ENCODE peak calls at places on chromosomes 2 and 18, in five cellular contexts. One of them, this sample, is unnamed.

GRCh38 chr2:101124684-101125366 is 26.4 kb downstream of the TBC1D8 start:
- DNase-seq in uterus: peak; percentile 84
- DNase-seq in upper lobe of right lung: peak; percentile 70
- DNase-seq in neural progenitor cell: no peak
- DNase-seq in effector memory CD4-positive, alpha-beta T cell: no peak
- DNase-seq in this sample: no peak

GRCh38 chr2:99975386-99975785 is 167.0 kb downstream of the AFF3 start:
- DNase-seq in neural progenitor cell: no peak
- DNase-seq in effector memory CD4-positive, alpha-beta T cell: no peak
- DNase-seq in upper lobe of right lung: no peak
- DNase-seq in uterus: no peak
- DNase-seq in this sample: no peak

GRCh38 chr2:112835553-112836535 is 735 bp downstream of the IL1B start:
- DNase-seq in effector memory CD4-positive, alpha-beta T cell: no peak
- DNase-seq in upper lobe of right lung: no peak
- DNase-seq in neural progenitor cell: no peak
- DNase-seq in uterus: no peak
- DNase-seq in this sample: no peak

GRCh38 chr2:174326880-174327558 is 7.7 kb upstream of the SP9 start:
- DNase-seq in effector memory CD4-positive, alpha-beta T cell: no peak
- DNase-seq in neural progenitor cell: peak; percentile 56
- DNase-seq in uterus: no peak
- DNase-seq in upper lobe of right lung: no peak
- DNase-seq in this sample: no peak

GRCh38 chr18:62662799-62663173 is 52.6 kb upstream of the PHLPP1 start:
- DNase-seq in neural progenitor cell: no peak
- DNase-seq in effector memory CD4-positive, alpha-beta T cell: no peak
- DNase-seq in uterus: no peak
- DNase-seq in upper lobe of right lung: no peak
- DNase-seq in this sample: no peak

GRCh38 chr2:48515588-48515987 is 14.4 kb upstream of the STON1 start:
- DNase-seq in neural progenitor cell: no peak
- DNase-seq in upper lobe of right lung: no peak
- DNase-seq in effector memory CD4-positive, alpha-beta T cell: no peak
- DNase-seq in uterus: peak; percentile 56
- DNase-seq in this sample: no peak

GRCh38 chr2:133787207-133787606 is 218.9 kb upstream of the NCKAP5 start:
- DNase-seq in uterus: no peak
- DNase-seq in effector memory CD4-positive, alpha-beta T cell: no peak
- DNase-seq in upper lobe of right lung: no peak
- DNase-seq in neural progenitor cell: no peak
- DNase-seq in this sample: no peak

GRCh38 chr2:238344517-238344916 is 24.2 kb downstream of the TRAF3IP1 start:
- DNase-seq in effector memory CD4-positive, alpha-beta T cell: no peak
- DNase-seq in uterus: no peak
- DNase-seq in neural progenitor cell: no peak
- DNase-seq in upper lobe of right lung: no peak
- DNase-seq in this sample: no peak

GRCh38 chr2:118635891-118636290 is 211.6 kb downstream of the EN1 start:
- DNase-seq in upper lobe of right lung: no peak
- DNase-seq in uterus: no peak
- DNase-seq in effector memory CD4-positive, alpha-beta T cell: no peak
- DNase-seq in neural progenitor cell: no peak
- DNase-seq in this sample: no peak

GRCh38 chr2:42371621-42372473 is 10.8 kb upstream of the COX7A2L start:
- DNase-seq in uterus: no peak
- DNase-seq in upper lobe of right lung: no peak
- DNase-seq in neural progenitor cell: no peak
- DNase-seq in effector memory CD4-positive, alpha-beta T cell: no peak
- DNase-seq in this sample: no peak

GRCh38 chr2:237198144-237198900 is 112.6 kb downstream of the COPS8 start:
- DNase-seq in neural progenitor cell: no peak
- DNase-seq in effector memory CD4-positive, alpha-beta T cell: no peak
- DNase-seq in upper lobe of right lung: no peak
- DNase-seq in uterus: no peak
- DNase-seq in this sample: no peak

GRCh38 chr2:232028071-232028470 is 66.6 kb downstream of the DIS3L2 start:
- DNase-seq in neural progenitor cell: no peak
- DNase-seq in uterus: no peak
- DNase-seq in effector memory CD4-positive, alpha-beta T cell: no peak
- DNase-seq in upper lobe of right lung: no peak
- DNase-seq in this sample: no peak

GRCh38 chr2:232029336-232029735 is 67.8 kb downstream of the DIS3L2 start:
- DNase-seq in neural progenitor cell: no peak
- DNase-seq in uterus: no peak
- DNase-seq in upper lobe of right lung: no peak
- DNase-seq in effector memory CD4-positive, alpha-beta T cell: no peak
- DNase-seq in this sample: no peak

GRCh38 chr2:232030229-232030628 is 68.7 kb downstream of the DIS3L2 start:
- DNase-seq in effector memory CD4-positive, alpha-beta T cell: no peak
- DNase-seq in neural progenitor cell: no peak
- DNase-seq in uterus: no peak
- DNase-seq in upper lobe of right lung: no peak
- DNase-seq in this sample: no peak

GRCh38 chr2:232027530-232027929 is 66.0 kb downstream of the DIS3L2 start:
- DNase-seq in neural progenitor cell: no peak
- DNase-seq in effector memory CD4-positive, alpha-beta T cell: no peak
- DNase-seq in uterus: no peak
- DNase-seq in upper lobe of right lung: no peak
- DNase-seq in this sample: no peak

DNA sequence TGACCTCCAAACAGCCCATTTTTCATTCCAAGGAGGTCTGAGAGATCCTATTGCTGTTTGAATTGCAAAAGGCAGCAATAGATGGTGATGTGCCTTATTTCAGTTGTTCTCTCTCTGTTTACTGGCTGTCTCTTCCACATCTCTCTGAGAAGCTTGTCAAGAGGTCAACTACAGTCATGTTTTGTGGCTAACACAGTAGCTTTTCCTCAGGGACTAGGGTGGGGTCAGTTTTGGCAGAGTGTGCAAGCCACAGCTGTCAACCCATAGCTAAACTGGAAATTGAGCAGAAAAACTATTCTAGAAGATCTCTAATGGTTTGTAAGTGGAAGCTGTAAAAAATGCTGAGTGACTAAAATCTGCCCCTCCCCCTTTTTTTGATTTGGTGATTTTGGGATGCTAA is 67.1 kb downstream of the DIS3L2 start:
- DNase-seq in uterus: no peak
- DNase-seq in effector memory CD4-positive, alpha-beta T cell: no peak
- DNase-seq in upper lobe of right lung: no peak
- DNase-seq in neural progenitor cell: no peak
- DNase-seq in this sample: no peak
- H3K27ac ChIP-seq in uterus: no peak overlapping the region
- H3K27ac ChIP-seq in effector memory CD4-positive, alpha-beta T cell: no peak overlapping the region
- H3K27ac ChIP-seq in upper lobe of right lung: no peak overlapping the region
- H3K27ac ChIP-seq in neural progenitor cell: no peak overlapping the region
- H3K27ac ChIP-seq in this sample: peak overlapping the region; percentile 11

GRCh38 chr2:172208881-172209325 is 106.2 kb upstream of the DLX2 start:
- DNase-seq in upper lobe of right lung: no peak
- DNase-seq in uterus: no peak
- DNase-seq in neural progenitor cell: no peak
- DNase-seq in effector memory CD4-positive, alpha-beta T cell: no peak
- DNase-seq in this sample: no peak
- H3K27ac ChIP-seq in upper lobe of right lung: no peak overlapping the region
- H3K27ac ChIP-seq in uterus: peak overlapping the region; percentile 58
- H3K27ac ChIP-seq in neural progenitor cell: no peak overlapping the region
- H3K27ac ChIP-seq in effector memory CD4-positive, alpha-beta T cell: no peak overlapping the region
- H3K27ac ChIP-seq in this sample: no peak overlapping the region

DNA sequence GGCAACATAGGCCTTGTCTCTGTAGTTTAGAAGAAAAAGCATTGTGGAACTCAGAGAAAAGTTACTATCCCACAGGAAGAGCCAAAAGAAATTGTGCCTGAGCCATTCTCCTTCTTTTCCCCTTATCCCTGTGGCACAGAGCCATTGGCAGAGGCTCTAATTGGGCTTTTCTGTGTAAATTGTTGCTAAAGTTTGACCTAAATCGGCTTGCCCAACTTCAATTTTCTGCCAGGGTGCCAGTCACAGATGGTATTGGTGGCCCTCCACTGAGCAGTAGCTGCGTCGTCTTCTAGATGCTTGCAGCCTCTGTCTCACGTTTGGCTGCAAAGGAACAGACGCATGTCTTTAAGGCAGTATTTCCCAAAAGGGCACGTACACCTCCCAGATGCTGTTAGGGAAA is 30.3 kb downstream of the ZNF532 start:
- DNase-seq in uterus: no peak
- DNase-seq in effector memory CD4-positive, alpha-beta T cell: no peak
- DNase-seq in neural progenitor cell: no peak
- DNase-seq in upper lobe of right lung: no peak
- DNase-seq in this sample: peak; percentile 32
- H3K27ac ChIP-seq in uterus: peak overlapping the region; percentile 14
- H3K27ac ChIP-seq in effector memory CD4-positive, alpha-beta T cell: no peak overlapping the region
- H3K27ac ChIP-seq in neural progenitor cell: peak overlapping the region; percentile 71
- H3K27ac ChIP-seq in upper lobe of right lung: no peak overlapping the region
- H3K27ac ChIP-seq in this sample: no peak overlapping the region

DNA sequence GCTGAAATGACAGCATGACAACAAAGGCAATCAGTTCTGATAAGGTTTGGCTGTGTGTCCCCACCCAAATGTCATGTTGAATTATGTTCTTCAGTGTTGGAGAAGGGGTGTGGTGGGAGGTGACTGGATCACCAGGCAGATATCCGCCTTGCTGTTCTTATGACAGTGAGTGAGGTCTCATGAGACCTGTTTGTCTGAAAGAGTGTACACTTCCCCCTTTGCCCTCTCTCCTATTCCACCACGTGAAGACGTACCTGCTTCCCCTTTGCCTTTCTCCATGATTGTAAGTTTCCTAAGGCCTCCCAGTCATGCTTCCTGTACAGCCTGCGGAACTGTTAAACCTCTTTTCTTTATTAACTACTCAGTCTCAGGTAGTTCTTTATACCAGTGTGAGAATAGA is 553.0 kb downstream of the DCDC2C start:
- DNase-seq in uterus: no peak
- DNase-seq in neural progenitor cell: no peak
- DNase-seq in effector memory CD4-positive, alpha-beta T cell: no peak
- DNase-seq in upper lobe of right lung: no peak
- DNase-seq in this sample: no peak
- H3K27ac ChIP-seq in uterus: no peak overlapping the region
- H3K27ac ChIP-seq in neural progenitor cell: no peak overlapping the region
- H3K27ac ChIP-seq in effector memory CD4-positive, alpha-beta T cell: no peak overlapping the region
- H3K27ac ChIP-seq in upper lobe of right lung: no peak overlapping the region
- H3K27ac ChIP-seq in this sample: no peak overlapping the region

DNA sequence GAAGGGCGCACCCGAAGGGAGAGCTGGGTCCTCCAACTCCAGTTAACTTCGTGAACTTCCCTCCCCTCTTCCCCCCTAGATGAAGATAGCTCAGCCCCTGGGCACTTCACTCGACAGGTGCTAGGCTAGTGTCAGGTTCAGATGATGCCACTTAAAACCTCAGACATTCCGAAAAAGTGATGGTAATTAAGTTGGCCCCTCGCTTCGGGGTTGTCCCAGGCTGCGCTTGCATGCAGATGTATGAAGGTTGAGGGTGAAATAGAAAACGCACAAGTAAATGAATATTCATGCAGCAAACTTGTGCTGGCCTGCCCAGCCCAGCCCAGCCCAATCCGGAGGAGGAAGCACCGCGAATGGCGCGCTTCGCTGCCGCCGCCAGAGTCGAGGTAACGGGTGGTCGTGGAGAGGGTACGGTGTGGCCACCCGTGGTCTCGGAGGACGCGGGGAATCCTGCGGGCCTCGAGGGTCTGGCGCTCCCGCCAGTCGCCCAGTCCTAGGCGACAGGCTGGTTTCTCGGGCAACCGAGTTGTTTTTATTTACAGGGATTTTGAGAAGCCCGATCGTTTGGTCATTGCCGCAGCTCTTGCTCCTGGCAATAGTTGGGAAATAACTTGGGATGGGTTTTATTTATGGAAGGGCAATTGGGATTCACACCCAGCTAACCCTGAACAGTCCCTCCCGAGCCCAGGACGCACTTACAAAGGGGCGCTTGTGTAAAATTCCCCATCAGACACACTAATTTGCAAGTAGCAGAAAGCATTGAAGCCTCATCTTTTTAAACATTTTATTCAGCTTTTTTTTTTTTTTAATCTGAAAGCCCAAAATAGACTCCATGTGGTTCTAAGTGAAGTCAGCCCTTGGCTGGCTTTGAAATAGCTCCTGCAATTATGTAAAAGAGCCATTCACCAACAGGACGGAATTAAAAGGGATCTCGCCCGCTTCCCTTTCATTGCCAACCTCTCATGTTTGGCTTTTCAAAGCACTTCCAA is 3.3 kb upstream of the GBX2 start:
- DNase-seq in effector memory CD4-positive, alpha-beta T cell: no peak
- DNase-seq in neural progenitor cell: peak; percentile 60
- DNase-seq in upper lobe of right lung: peak; percentile 62
- DNase-seq in uterus: no peak
- DNase-seq in this sample: no peak
- H3K27ac ChIP-seq in effector memory CD4-positive, alpha-beta T cell: no peak overlapping the region
- H3K27ac ChIP-seq in neural progenitor cell: no peak overlapping the region
- H3K27ac ChIP-seq in upper lobe of right lung: no peak overlapping the region
- H3K27ac ChIP-seq in uterus: no peak overlapping the region
- H3K27ac ChIP-seq in this sample: no peak overlapping the region

This sample was measured in substantia nigra.